ENCODE peak calls at places on chromosomes 3 and 15, in nine cellular contexts. I, T, V, N, M, K, O, E and Y are unnamed samples. For H3K27me3, the result is how much of the 10 kb centered on the place peaks cover.

GRCh38 chr15:55257933-55258332 is 31.7 kb downstream of the RAB27A start:
- DNase-seq in I (no peak), T (no peak), V (no peak), N (no peak), M (no peak), K (no peak), O (no peak), E (no peak), Y (no peak)

GRCh38 chr3:158168996-158169573 is 59.2 kb downstream of the RSRC1 start:
- DNase-seq in I (peak), T (no peak), V (no peak), N (no peak), M (no peak), K (no peak), O (no peak), E (no peak), Y (no peak)

GRCh38 chr15:79918278-79918677 is 21.5 kb upstream of the MTHFS start:
- DNase-seq in I (no peak), T (peak), V (no peak), N (peak), M (no peak), K (no peak), O (no peak), E (peak), Y (peak)

GRCh38 chr15:55959744-55960143 is 33.7 kb downstream of the NEDD4 start:
- DNase-seq in I (peak), T (no peak), V (no peak), N (no peak), M (no peak), K (no peak), O (no peak), E (no peak), Y (no peak)

GRCh38 chr3:46897829-46898320 is 20.4 kb downstream of the PTH1R start:
- DNase-seq in I (no peak), T (peak), V (no peak), N (no peak), M (no peak), K (peak), O (no peak), E (peak), Y (peak)

GRCh38 chr15:60899322-60899966 is 329.7 kb downstream of the RORA start:
- DNase-seq in I (no peak), T (no peak), V (no peak), N (no peak), M (peak), K (no peak), O (peak), E (no peak), Y (no peak)

GRCh38 chr3:159872374-159873109 is 116.1 kb upstream of the IL12A start:
- DNase-seq in I (peak), T (no peak), V (no peak), N (no peak), M (no peak), K (no peak), O (no peak), E (no peak), Y (no peak)

GRCh38 chr3:37053753-37054152 is 60.4 kb downstream of the MLH1 start:
- DNase-seq in I (no peak), T (no peak), V (no peak), N (no peak), M (no peak), K (no peak), O (no peak), E (no peak), Y (no peak)

GRCh38 chr15:26691249-26691648 is 81.6 kb downstream of the GABRB3 start:
- DNase-seq in I (no peak), T (no peak), V (no peak), N (peak), M (no peak), K (no peak), O (no peak), E (no peak), Y (no peak)

GRCh38 chr3:54222318-54222717 is 100.0 kb downstream of the CACNA2D3 start:
- DNase-seq in I (no peak), T (no peak), V (no peak), N (no peak), M (no peak), K (no peak), O (no peak), E (no peak), Y (no peak)

GRCh38 chr3:11807651-11808050 is 39.0 kb downstream of the TAMM41 start:
- DNase-seq in I (peak), T (no peak), V (no peak), N (no peak), M (no peak), K (no peak), O (no peak), E (no peak), Y (no peak)

GRCh38 chr3:74353039-74353438 is 261.4 kb downstream of the CNTN3 start:
- DNase-seq in I (no peak), T (no peak), V (no peak), N (peak), M (no peak), K (no peak), O (no peak), E (no peak), Y (no peak)

GRCh38 chr3:4038351-4038750 is 239.1 kb downstream of the LRRN1 start:
- DNase-seq in I (no peak), T (no peak), V (no peak), N (no peak), M (no peak), K (no peak), O (no peak), E (no peak), Y (no peak)

GRCh38 chr15:82110144-82110543 is 64.3 kb upstream of the MEX3B start:
- DNase-seq in I (no peak), T (no peak), V (no peak), N (peak), M (no peak), K (no peak), O (no peak), E (no peak), Y (no peak)

GRCh38 chr3:156400735-156401134 is 154.2 kb downstream of the SSR3 start:
- DNase-seq in I (no peak), T (no peak), V (no peak), N (no peak), M (no peak), K (no peak), O (no peak), E (no peak), Y (no peak)

GRCh38 chr3:127045435-127046045 is 62.6 kb downstream of the PLXNA1 start:
- DNase-seq in I (no peak), T (no peak), V (no peak), N (no peak), M (no peak), K (no peak), O (no peak), E (no peak), Y (no peak)

GRCh38 chr3:138180375-138181029 is 5.8 kb upstream of the DBR1 start:
- DNase-seq in I (peak), T (no peak), V (peak), N (no peak), M (no peak), K (no peak), O (no peak), E (no peak), Y (no peak)

GRCh38 chr3:131704084-131704483 is 201.3 kb upstream of the MRPL3 start:
- DNase-seq in I (no peak), T (no peak), V (no peak), N (no peak), M (no peak), K (no peak), O (no peak), E (no peak), Y (no peak)

GRCh38 chr3:120451670-120452220 is 953 bp upstream of the FSTL1 start:
- DNase-seq in I (no peak), T (no peak), V (no peak), N (no peak), M (no peak), K (no peak), O (no peak), E (no peak), Y (no peak)

GRCh38 chr15:96326551-96327154 is 3.8 kb upstream of the NR2F2 start:
- DNase-seq in I (no peak), T (peak), V (peak), N (peak), M (no peak), K (no peak), O (no peak), E (peak), Y (no peak)

GRCh38 chr3:84985795-84986194 is 27.0 kb downstream of the CADM2 start:
- DNase-seq in I (no peak), T (no peak), V (no peak), N (no peak), M (no peak), K (no peak), O (no peak), E (no peak), Y (no peak)

GRCh38 chr3:173688216-173688842 is 290.8 kb downstream of the NLGN1 start:
- DNase-seq in I (peak), T (no peak), V (no peak), N (no peak), M (no peak), K (no peak), O (no peak), E (no peak), Y (no peak)

GRCh38 chr3:93843981-93844380 is 129.7 kb downstream of the PROS1 start:
- DNase-seq in I (peak), T (no peak), V (no peak), N (no peak), M (no peak), K (no peak), O (no peak), E (no peak), Y (no peak)

GRCh38 chr3:120203016-120203415 is 82.0 kb downstream of the GPR156 start:
- DNase-seq in I (peak), T (no peak), V (no peak), N (no peak), M (no peak), K (peak), O (no peak), E (no peak), Y (no peak)

GRCh38 chr3:23919628-23920027 is 2.7 kb downstream of the RPL15 start:
- DNase-seq in I (no peak), T (no peak), V (no peak), N (no peak), M (no peak), K (no peak), O (no peak), E (no peak), Y (no peak)
- H3K4me3 ChIP-seq in I (no peak), T (no peak), V (no peak), N (peak), M (no peak), K (no peak), O (no peak), E (peak), Y (no peak)

GRCh38 chr3:72679540-72680198 is 168.6 kb downstream of the SHQ1 start:
- DNase-seq in I (no peak), T (no peak), V (no peak), N (no peak), M (peak), K (no peak), O (no peak), E (no peak), Y (no peak)

GRCh38 chr3:72680766-72681165 is 167.5 kb downstream of the SHQ1 start:
- DNase-seq in I (no peak), T (no peak), V (no peak), N (no peak), M (no peak), K (no peak), O (no peak), E (no peak), Y (no peak)

GRCh38 chr3:72675243-72675642 is 173.0 kb downstream of the SHQ1 start:
- DNase-seq in I (no peak), T (no peak), V (no peak), N (no peak), M (no peak), K (no peak), O (no peak), E (no peak), Y (no peak)

GRCh38 chr3:72678892-72679291 is 169.4 kb downstream of the SHQ1 start:
- DNase-seq in I (no peak), T (no peak), V (no peak), N (no peak), M (no peak), K (no peak), O (no peak), E (no peak), Y (peak)

GRCh38 chr3:72678380-72678779 is 169.9 kb downstream of the SHQ1 start:
- DNase-seq in I (no peak), T (no peak), V (no peak), N (no peak), M (no peak), K (no peak), O (no peak), E (no peak), Y (no peak)
- H3K27me3 ChIP-seq in I (under half), T (under half), V (under half), N (under half), M (under half), K (under half), O (under half), E (under half), Y (under half)

DNA sequence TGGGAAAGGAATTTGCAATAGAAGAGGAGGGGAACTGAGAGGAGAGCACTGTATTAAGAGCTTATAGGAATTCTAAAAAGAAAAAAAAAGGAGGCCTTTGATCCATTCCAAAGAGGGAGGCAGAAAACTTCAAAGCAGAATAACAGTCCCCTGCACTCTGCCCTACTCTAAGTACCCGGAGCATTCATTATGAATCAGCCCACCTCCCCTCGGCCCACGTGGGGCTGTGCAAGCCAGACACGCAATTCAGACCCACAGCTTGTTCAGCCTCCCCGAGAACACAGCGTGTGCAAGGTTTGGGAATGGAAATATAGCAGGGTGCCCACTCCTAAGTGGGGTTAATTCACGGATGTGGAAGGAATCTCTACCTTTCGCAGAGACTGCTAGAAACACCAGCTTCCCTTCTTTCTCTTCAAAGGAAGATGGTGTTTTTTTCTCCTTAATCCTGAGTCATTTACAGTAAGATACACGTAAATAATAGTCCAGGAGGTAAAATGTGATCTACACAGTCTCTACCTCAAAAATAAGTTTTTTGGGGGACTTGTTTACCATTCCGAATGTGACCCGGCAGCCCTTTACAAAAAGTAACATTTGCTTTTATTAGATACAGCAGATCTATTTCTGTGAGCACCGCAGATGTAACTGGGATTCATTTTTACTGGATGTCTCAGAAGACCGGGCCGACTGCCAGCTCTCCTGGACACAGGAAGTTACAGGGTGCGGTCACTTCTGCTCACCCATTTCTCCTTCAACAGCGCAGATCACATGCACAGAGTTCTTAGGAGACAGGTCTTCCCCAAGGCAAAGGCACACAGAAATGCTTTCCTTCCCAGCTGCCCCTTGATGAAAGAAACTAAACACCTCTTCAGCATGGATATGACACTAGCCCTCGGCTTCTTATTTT is 768.5 kb upstream of the CFAP20DC start:
- DNase-seq in I (peak), T (peak), V (peak), N (no peak), M (no peak), K (peak), O (no peak), E (peak), Y (no peak)
- H3K4me3 ChIP-seq in I (no peak), T (no peak), V (no peak), N (no peak), M (no peak), K (no peak), O (no peak), E (no peak), Y (no peak)

GRCh38 chr3:122988507-122988906 is 39.1 kb downstream of the SEMA5B start:
- DNase-seq in I (no peak), T (no peak), V (no peak), N (no peak), M (no peak), K (peak), O (no peak), E (no peak), Y (no peak)

GRCh38 chr3:122992138-122992537 is 35.4 kb downstream of the SEMA5B start:
- DNase-seq in I (no peak), T (no peak), V (no peak), N (no peak), M (no peak), K (no peak), O (no peak), E (no peak), Y (no peak)

GRCh38 chr3:122987726-122988319 is 39.7 kb downstream of the SEMA5B start:
- DNase-seq in I (no peak), T (no peak), V (no peak), N (no peak), M (no peak), K (no peak), O (no peak), E (no peak), Y (no peak)

GRCh38 chr3:122991236-122991985 is 36.2 kb downstream of the SEMA5B start:
- DNase-seq in I (no peak), T (no peak), V (no peak), N (no peak), M (no peak), K (no peak), O (no peak), E (no peak), Y (no peak)

GRCh38 chr3:122989856-122990575 is 37.5 kb downstream of the SEMA5B start:
- DNase-seq in I (no peak), T (no peak), V (no peak), N (no peak), M (no peak), K (no peak), O (no peak), E (no peak), Y (no peak)
- H3K27me3 ChIP-seq in I (half or more), T (under half), V (under half), N (under half), M (under half), K (under half), O (under half), E (under half), Y (under half)

DNA sequence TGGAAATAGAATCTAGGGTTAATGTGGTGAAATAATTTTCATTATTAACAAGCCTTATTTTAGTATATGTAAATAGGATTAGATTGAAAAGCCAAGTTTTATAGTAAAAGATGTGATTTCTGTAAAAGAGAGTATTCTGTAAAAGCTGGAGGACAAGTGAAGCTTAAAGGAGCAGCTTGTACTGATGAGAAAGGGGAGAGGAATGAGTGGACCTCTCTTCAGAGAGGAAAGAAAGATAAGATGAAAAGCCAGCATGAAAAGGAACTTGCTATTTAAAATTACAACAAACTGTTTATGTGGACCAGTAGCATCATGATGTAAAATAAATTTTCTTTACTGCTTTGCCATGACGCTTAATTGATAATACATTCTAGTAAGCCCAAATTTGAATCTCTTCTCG is 18.5 kb downstream of the ALCAM start:
- DNase-seq in I (peak), T (no peak), V (no peak), N (no peak), M (no peak), K (no peak), O (no peak), E (no peak), Y (no peak)
- H3K4me3 ChIP-seq in I (no peak), T (no peak), V (no peak), N (no peak), M (peak), K (no peak), O (no peak), E (no peak), Y (no peak)